ENCODE peak calls at places on chromosome 16, in six cellular contexts. L is Peyer's patch, C is esophagus muscularis mucosa, Q is IMR-90, Z is heart right ventricle, F is sigmoid colon. Y is an unnamed sample.

GRCh38 chr16:9911231-9911630 is 271.0 kb downstream of the GRIN2A start:
- DNase-seq in C (no peak), L (no peak), Z (no peak), Q (no peak), F (no peak), Y (no peak)

GRCh38 chr16:69040144-69040909 is 65.1 kb upstream of the HAS3 start:
- DNase-seq in F (peak), Z (no peak), C (no peak), Q (peak), L (peak), Y (no peak)

GRCh38 chr16:81237942-81238295 is 570 bp upstream of the BCO1 start:
- DNase-seq in C (no peak), Z (no peak), F (no peak), L (no peak), Q (no peak), Y (no peak)

GRCh38 chr16:80620656-80621605 is 80.1 kb downstream of the DYNLRB2 start:
- DNase-seq in Z (no peak), Q (no peak), C (peak), F (no peak), L (no peak), Y (no peak)

GRCh38 chr16:70432800-70433455 is 6.0 kb downstream of the ST3GAL2 start:
- DNase-seq in F (no peak), L (peak), Z (peak), Q (no peak), C (no peak), Y (no peak)

GRCh38 chr16:9909072-9909471 is 273.2 kb downstream of the GRIN2A start:
- DNase-seq in C (no peak), Q (no peak), L (no peak), F (no peak), Z (no peak), Y (no peak)

GRCh38 chr16:48435906-48436305 is 50.7 kb upstream of the SIAH1 start:
- DNase-seq in Q (no peak), F (no peak), C (no peak), Z (no peak), L (no peak), Y (no peak)

GRCh38 chr16:67935096-67935401 is 1.6 kb downstream of the PSMB10 start:
- DNase-seq in F (no peak), L (no peak), Z (no peak), Q (no peak), C (no peak), Y (no peak)

GRCh38 chr16:23959069-23959800 is 123.5 kb downstream of the PRKCB start:
- DNase-seq in C (no peak), F (no peak), Z (no peak), Q (no peak), L (no peak), Y (no peak)

GRCh38 chr16:67278773-67279295 is 498 bp upstream of the PLEKHG4 start:
- DNase-seq in Z (no peak), Q (no peak), C (no peak), F (no peak), L (peak), Y (no peak)

GRCh38 chr16:67764153-67764552 is 42.2 kb downstream of the RANBP10 start:
- DNase-seq in L (no peak), C (no peak), Q (no peak), Z (no peak), F (no peak), Y (no peak)

GRCh38 chr16:379183-379960 is 2.4 kb downstream of the PGAP6 start:
- DNase-seq in Z (no peak), C (no peak), Q (no peak), F (no peak), L (peak), Y (no peak)

GRCh38 chr16:11729787-11730186 is 12.9 kb downstream of the TXNDC11 start:
- DNase-seq in F (no peak), L (no peak), Z (no peak), C (no peak), Q (no peak), Y (no peak)

GRCh38 chr16:9364721-9365693 is 273.6 kb downstream of the HAPSTR1 start:
- DNase-seq in L (peak), Q (no peak), F (peak), Z (peak), C (peak), Y (peak)

GRCh38 chr16:22623351-22623781 is 112.7 kb downstream of the NPIPB5 start:
- DNase-seq in C (no peak), Z (no peak), F (no peak), Q (no peak), L (no peak), Y (no peak)

GRCh38 chr16:23362460-23363317 is 60.6 kb downstream of the SCNN1B start:
- DNase-seq in F (peak), Z (peak), Q (no peak), L (peak), C (no peak), Y (peak)

GRCh38 chr16:89847930-89848297 is 19.6 kb downstream of the SPIRE2 start:
- DNase-seq in L (no peak), F (no peak), C (no peak), Z (no peak), Q (no peak), Y (no peak)

GRCh38 chr16:80509872-80510271 is 30.9 kb upstream of the DYNLRB2 start:
- DNase-seq in Q (no peak), F (no peak), C (no peak), Z (no peak), L (no peak), Y (no peak)

GRCh38 chr16:4392382-4393242 is 21.0 kb downstream of the VASN start:
- DNase-seq in L (no peak), Q (peak), Z (no peak), F (no peak), C (no peak), Y (no peak)

GRCh38 chr16:52372313-52372712 is 174.6 kb downstream of the TOX3 start:
- DNase-seq in L (no peak), C (no peak), Q (no peak), Z (no peak), F (no peak), Y (no peak)

GRCh38 chr16:56534847-56535383 is 15.1 kb upstream of the BBS2 start:
- DNase-seq in L (no peak), Q (no peak), Z (no peak), C (no peak), F (no peak), Y (no peak)

GRCh38 chr16:50696575-50697420 is 3.4 kb downstream of the NOD2 start:
- DNase-seq in Q (peak), L (peak), C (peak), F (peak), Z (peak), Y (peak)

GRCh38 chr16:54477766-54478165 is 191.2 kb upstream of the IRX3 start:
- DNase-seq in L (no peak), F (no peak), C (no peak), Z (no peak), Q (no peak), Y (no peak)

GRCh38 chr16:921321-921905 is 49.4 kb downstream of the LMF1 start:
- DNase-seq in F (no peak), Z (no peak), C (no peak), L (no peak), Q (no peak), Y (no peak)

GRCh38 chr16:79430129-79430789 is 170.3 kb downstream of the MAF start:
- DNase-seq in Q (no peak), Z (no peak), F (no peak), C (no peak), L (no peak), Y (no peak)

DNA sequence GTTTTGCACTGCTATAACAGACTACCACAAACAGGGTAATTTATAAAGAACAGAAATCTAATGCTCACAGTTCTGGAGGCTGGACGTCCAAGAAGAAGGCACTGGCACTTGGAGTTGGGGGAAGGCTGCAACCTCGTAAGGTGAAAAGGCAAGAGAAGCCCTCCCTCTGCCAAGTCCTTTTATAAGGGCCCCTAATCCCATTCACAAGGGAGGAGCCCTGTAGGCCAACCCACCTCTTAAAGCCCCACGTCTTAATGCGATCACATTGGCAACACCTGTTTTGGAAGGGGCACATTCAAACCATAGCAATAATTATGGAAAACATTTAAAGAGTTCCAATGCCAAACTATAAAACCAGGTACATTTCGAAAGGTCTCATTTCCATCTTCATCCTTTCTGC is 5.2 kb downstream of the PKD1L3 start:
- DNase-seq in F (no peak), L (no peak), Z (no peak), C (no peak), Q (no peak), Y (no peak)
- H3K4me3 ChIP-seq in F (no peak), L (no peak), Z (no peak), C (no peak), Q (no peak), Y (no peak)

DNA sequence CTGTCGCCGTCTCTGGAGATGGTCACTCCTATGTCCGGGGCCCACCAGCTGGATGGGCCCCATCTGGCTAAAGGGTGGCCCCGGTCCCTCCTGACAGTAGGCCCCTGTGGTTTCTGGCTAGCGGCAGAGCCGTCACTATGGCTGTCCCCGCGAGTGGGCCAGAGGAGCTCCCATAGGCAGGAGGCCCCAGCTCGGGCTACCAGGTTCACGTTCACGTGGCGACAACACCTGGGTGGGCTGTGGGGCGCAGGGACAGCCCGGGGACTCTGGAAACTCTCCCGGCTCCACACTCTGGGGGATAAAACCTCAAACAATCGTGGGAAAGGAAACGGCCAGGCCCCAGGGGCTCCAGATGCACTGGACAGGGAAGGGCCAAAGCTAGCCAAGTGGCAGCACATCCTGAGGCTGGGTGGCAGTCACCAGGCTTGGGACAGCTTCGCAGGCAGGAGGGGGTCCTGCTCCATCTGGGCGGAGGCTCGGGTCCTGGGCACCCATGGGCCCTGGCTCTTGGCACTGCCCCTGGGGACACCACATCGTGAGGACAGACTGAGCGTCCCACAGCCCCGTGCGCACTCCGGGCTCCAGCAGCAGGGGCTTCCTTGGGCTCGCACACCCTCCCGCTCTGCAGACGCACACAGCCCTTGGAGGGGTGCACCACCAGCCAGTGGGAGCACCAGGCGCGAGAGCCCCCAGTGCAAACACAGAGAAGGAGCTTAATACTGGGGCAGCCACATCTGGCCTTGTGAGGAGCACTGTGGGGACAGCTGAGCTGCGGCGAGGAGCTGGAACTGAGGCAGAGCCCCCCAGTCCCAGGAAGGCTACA is 4.5 kb downstream of the RNF166 start:
- DNase-seq in F (no peak), Z (no peak), L (no peak), Q (no peak), C (no peak), Y (no peak)
- H3K4me3 ChIP-seq in F (peak), Z (peak), L (peak), Q (no peak), C (no peak), Y (no peak)

DNA sequence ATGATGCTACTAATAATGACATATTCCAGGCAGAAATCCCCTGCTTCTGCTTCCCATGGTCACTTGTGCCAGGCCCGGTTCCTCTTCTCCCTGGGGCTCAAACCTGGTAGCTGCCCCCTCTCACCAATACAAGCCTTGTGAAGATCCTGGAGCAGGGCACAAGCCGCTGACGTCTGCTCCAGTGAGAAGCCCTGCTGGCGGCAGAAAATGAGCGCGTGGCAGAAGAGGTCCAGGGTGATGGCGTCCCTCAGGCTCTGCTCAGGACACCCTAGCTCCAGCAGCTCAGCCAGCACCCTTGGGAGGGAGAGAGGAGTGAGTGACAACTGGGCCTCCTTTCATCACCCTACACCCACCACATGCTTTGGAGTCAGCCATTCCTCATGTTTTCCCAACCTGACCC is 1.7 kb downstream of the CFAP119 start:
- DNase-seq in L (no peak), C (no peak), Z (no peak), F (peak), Q (no peak), Y (no peak)
- H3K4me3 ChIP-seq in L (no peak), C (no peak), Z (no peak), F (no peak), Q (no peak), Y (no peak)

DNA sequence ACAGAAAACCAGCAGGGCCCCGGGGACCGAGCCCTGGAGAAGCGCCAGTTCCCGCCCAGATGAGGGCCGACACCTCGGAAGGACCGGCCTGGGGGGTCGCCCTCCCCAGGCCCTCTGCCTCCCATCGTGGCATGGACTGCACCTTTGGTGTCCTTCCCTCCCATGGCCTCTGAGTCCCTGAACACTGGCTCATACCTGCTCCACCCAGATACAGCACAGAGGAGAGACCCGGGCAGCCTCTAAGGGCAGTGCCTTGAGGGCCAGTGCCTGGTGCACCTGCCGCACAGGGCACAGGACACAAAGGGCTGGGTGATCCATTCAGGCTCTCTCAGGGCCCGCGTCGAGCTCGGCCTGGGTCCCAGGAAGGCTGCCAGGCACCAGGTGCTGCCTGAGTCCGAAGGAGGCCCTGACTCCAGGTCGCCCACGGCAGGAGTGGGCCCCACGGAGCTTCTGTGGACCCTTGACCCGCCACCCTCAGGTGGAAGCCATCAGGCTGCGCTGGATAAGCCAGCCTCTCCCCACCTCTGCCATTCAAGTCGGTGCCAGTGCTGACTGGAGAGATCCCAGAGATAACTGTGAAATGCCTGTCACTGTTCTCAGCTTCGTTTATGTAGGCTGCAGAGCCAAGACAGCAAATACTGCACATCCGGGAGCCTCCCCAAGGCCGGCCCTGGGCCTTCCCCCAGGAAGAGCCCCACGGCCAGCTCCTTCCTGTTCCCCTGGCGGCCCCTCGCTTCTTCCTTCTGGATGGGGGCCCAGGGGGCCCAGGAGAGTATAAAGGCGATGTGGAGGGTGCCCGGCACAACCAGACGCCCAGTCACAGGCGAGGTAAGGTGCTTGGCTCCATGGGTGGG is at the start of gene ZG16B:
- DNase-seq in Q (no peak), C (no peak), Z (no peak), L (no peak), F (no peak), Y (no peak)
- H3K4me3 ChIP-seq in Q (no peak), C (no peak), Z (peak), L (no peak), F (no peak), Y (no peak)

DNA sequence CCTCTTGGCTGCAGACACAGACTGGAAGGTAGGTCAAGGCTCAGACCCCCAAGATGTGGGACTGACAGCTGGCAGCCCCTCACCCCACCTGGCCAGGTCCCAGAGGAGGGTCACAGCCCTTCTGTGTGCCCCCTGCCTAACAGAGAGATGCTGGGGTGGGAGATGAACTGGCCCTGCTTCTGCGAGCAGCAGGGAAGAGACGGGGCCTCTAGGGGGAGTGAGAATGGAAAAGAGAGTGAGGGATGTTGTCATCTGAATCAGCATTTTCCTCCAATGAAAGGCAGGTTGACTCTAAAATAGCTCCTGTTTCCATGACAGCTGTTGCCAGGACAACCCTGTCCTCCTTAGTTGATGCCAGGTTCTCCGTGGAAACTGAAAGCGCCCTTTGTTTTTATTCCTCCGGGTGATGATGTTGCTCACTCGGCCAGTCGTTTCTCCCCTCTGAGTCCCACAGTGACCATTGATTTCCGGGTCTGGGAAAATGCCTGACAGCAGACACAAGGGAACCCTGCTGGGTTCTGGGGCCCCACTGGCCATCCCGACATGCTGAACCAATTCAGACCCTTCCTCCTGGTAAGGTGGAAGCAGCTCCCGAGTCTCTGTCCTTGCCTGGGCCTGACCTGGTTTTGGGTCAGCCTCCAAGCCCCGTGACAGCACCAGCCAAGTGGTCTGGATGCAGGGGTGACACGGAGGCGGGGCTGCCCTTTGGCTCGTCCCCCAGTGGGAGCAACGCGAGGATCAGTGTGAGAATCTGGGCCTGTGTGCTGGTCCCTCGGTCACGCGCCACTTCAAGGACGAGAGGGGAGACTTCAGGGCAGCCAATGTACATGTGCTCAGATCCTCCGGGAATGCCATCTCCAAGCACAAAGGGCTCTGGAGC is 4.7 kb upstream of the NDRG4 start:
- DNase-seq in C (no peak), L (peak), F (peak), Z (peak), Q (peak), Y (peak)
- H3K4me3 ChIP-seq in C (no peak), L (no peak), F (no peak), Z (peak), Q (no peak), Y (no peak)

DNA sequence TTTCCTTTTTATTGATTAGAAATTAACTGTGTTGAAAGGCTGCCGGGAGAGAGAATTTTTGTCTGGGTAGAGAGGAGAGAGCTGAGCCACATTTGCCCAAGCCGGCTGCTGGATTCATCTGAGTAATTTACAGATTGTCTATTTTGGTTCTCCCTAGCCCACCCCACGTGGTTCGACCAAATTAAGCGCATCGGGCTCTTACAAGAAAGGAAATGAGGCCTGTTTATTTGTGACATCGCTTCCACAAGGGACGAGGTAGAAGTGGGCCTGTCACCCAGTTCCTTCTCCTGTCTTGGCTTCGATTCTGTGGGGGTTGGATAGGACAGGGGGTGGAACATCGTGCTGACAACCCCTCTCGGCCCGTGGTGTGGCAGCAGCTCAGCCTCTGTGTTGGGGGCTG is 42.9 kb downstream of the SYT17 start:
- DNase-seq in Z (no peak), L (peak), Q (no peak), C (no peak), F (no peak), Y (no peak)
- H3K4me3 ChIP-seq in Z (no peak), L (no peak), Q (no peak), C (no peak), F (no peak), Y (no peak)

DNA sequence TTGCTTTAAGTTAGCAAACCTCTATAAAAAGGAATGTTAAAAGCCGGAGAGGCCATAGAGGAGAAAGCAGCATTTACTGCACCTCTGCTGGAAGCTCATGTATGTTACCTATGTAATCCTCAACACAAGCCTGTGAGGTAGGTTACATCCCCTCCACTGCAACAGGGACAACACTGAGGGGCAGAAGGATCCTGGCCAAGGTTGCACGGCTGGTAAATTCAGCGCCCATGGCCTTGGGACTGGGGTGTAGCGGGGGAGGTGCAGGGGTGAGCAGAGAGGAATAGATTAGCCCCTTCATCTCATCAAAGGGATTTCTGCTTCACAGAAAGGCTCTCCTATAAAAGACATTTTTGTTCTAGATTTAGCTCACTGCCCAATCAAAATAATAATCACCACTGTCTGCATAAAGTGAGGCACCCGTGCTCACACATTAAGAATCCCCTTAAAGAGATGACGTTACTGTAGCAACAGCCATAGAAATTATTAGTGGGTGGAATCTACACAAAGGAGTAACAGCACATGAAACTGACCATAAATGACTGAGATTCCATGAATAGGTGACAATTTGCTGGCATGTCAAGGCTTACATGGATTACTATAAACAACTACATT is 3.3 kb downstream of the ZCCHC14 start:
- DNase-seq in F (no peak), L (no peak), C (no peak), Z (no peak), Q (no peak), Y (no peak)
- H3K4me3 ChIP-seq in F (peak), L (peak), C (peak), Z (peak), Q (peak), Y (peak)

Y was measured in adrenal gland.